ENCODE peak calls at places on chromosomes 3 and 15, in four cellular contexts. One of them, this sample, is unnamed.

GRCh38 chr3:182118081-182118480 is 406.4 kb downstream of the SOX2 start:
- DNase-seq in NB4: no peak
- DNase-seq in stimulated activated CD4-positive, alpha-beta T cell treated with anti-CD3 and anti-CD28 coated beads, Interleukin-4, amount 100 ng/mL, for 1 hour: no peak
- DNase-seq in T-helper 1 cell: no peak
- DNase-seq in this sample: no peak

GRCh38 chr15:26873846-26874245 is 7.0 kb downstream of the GABRA5 start:
- DNase-seq in NB4: no peak
- DNase-seq in stimulated activated CD4-positive, alpha-beta T cell treated with anti-CD3 and anti-CD28 coated beads, Interleukin-4, amount 100 ng/mL, for 1 hour: no peak
- DNase-seq in T-helper 1 cell: no peak
- DNase-seq in this sample: no peak

GRCh38 chr3:151859125-151859741 is 14.2 kb upstream of the SUCNR1 start:
- DNase-seq in NB4: no peak
- DNase-seq in stimulated activated CD4-positive, alpha-beta T cell treated with anti-CD3 and anti-CD28 coated beads, Interleukin-4, amount 100 ng/mL, for 1 hour: no peak
- DNase-seq in T-helper 1 cell: no peak
- DNase-seq in this sample: no peak

GRCh38 chr15:77139312-77139711 is 68.4 kb upstream of the TSPAN3 start:
- DNase-seq in NB4: no peak
- DNase-seq in stimulated activated CD4-positive, alpha-beta T cell treated with anti-CD3 and anti-CD28 coated beads, Interleukin-4, amount 100 ng/mL, for 1 hour: no peak
- DNase-seq in T-helper 1 cell: no peak
- DNase-seq in this sample: no peak

GRCh38 chr3:196197524-196197923 is 13.7 kb downstream of the ZDHHC19 start:
- DNase-seq in NB4: no peak
- DNase-seq in stimulated activated CD4-positive, alpha-beta T cell treated with anti-CD3 and anti-CD28 coated beads, Interleukin-4, amount 100 ng/mL, for 1 hour: no peak
- DNase-seq in T-helper 1 cell: no peak
- DNase-seq in this sample: no peak

GRCh38 chr3:161305095-161305991 is 66.0 kb downstream of the SPTSSB start:
- DNase-seq in NB4: peak; percentile 26
- DNase-seq in stimulated activated CD4-positive, alpha-beta T cell treated with anti-CD3 and anti-CD28 coated beads, Interleukin-4, amount 100 ng/mL, for 1 hour: no peak
- DNase-seq in T-helper 1 cell: no peak
- DNase-seq in this sample: no peak

GRCh38 chr15:29089731-29090616 is 179.6 kb downstream of the NSMCE3 start:
- DNase-seq in NB4: peak; percentile 36
- DNase-seq in stimulated activated CD4-positive, alpha-beta T cell treated with anti-CD3 and anti-CD28 coated beads, Interleukin-4, amount 100 ng/mL, for 1 hour: no peak
- DNase-seq in T-helper 1 cell: no peak
- DNase-seq in this sample: no peak

GRCh38 chr3:44865272-44866005 is 3.7 kb downstream of the TMEM42 start:
- DNase-seq in NB4: no peak
- DNase-seq in stimulated activated CD4-positive, alpha-beta T cell treated with anti-CD3 and anti-CD28 coated beads, Interleukin-4, amount 100 ng/mL, for 1 hour: no peak
- DNase-seq in T-helper 1 cell: no peak
- DNase-seq in this sample: no peak

GRCh38 chr3:62201438-62202035 is 171.8 kb downstream of the FEZF2 start:
- DNase-seq in NB4: peak; percentile 27
- DNase-seq in stimulated activated CD4-positive, alpha-beta T cell treated with anti-CD3 and anti-CD28 coated beads, Interleukin-4, amount 100 ng/mL, for 1 hour: no peak
- DNase-seq in T-helper 1 cell: no peak
- DNase-seq in this sample: no peak

GRCh38 chr3:71680588-71680987 is 44.6 kb downstream of the EIF4E3 start:
- DNase-seq in NB4: peak; percentile 38
- DNase-seq in stimulated activated CD4-positive, alpha-beta T cell treated with anti-CD3 and anti-CD28 coated beads, Interleukin-4, amount 100 ng/mL, for 1 hour: no peak
- DNase-seq in T-helper 1 cell: no peak
- DNase-seq in this sample: no peak

GRCh38 chr3:195823998-195824397 is 12.3 kb upstream of the MUC4 start:
- DNase-seq in NB4: peak; percentile 15
- DNase-seq in stimulated activated CD4-positive, alpha-beta T cell treated with anti-CD3 and anti-CD28 coated beads, Interleukin-4, amount 100 ng/mL, for 1 hour: no peak
- DNase-seq in T-helper 1 cell: no peak
- DNase-seq in this sample: no peak

GRCh38 chr3:101964861-101965260 is 115.5 kb downstream of the NFKBIZ start:
- DNase-seq in NB4: no peak
- DNase-seq in stimulated activated CD4-positive, alpha-beta T cell treated with anti-CD3 and anti-CD28 coated beads, Interleukin-4, amount 100 ng/mL, for 1 hour: no peak
- DNase-seq in T-helper 1 cell: no peak
- DNase-seq in this sample: no peak

GRCh38 chr3:2838533-2839157 is 271.5 kb downstream of the IL5RA start:
- DNase-seq in NB4: no peak
- DNase-seq in stimulated activated CD4-positive, alpha-beta T cell treated with anti-CD3 and anti-CD28 coated beads, Interleukin-4, amount 100 ng/mL, for 1 hour: no peak
- DNase-seq in T-helper 1 cell: no peak
- DNase-seq in this sample: no peak

GRCh38 chr15:74835312-74835823 is 7.6 kb downstream of the ULK3 start:
- DNase-seq in NB4: peak; percentile 62
- DNase-seq in stimulated activated CD4-positive, alpha-beta T cell treated with anti-CD3 and anti-CD28 coated beads, Interleukin-4, amount 100 ng/mL, for 1 hour: peak; percentile 49
- DNase-seq in T-helper 1 cell: no peak
- DNase-seq in this sample: peak; percentile 49

GRCh38 chr15:75836953-75837321 is 6.3 kb upstream of the UBE2Q2 start:
- DNase-seq in NB4: peak; percentile 96
- DNase-seq in stimulated activated CD4-positive, alpha-beta T cell treated with anti-CD3 and anti-CD28 coated beads, Interleukin-4, amount 100 ng/mL, for 1 hour: no peak
- DNase-seq in T-helper 1 cell: peak; percentile 21
- DNase-seq in this sample: peak; percentile 34

GRCh38 chr15:68572921-68573320 is 5.9 kb upstream of the CORO2B start:
- DNase-seq in NB4: no peak
- DNase-seq in stimulated activated CD4-positive, alpha-beta T cell treated with anti-CD3 and anti-CD28 coated beads, Interleukin-4, amount 100 ng/mL, for 1 hour: no peak
- DNase-seq in T-helper 1 cell: no peak
- DNase-seq in this sample: no peak

GRCh38 chr3:144273611-144274010 is 302.0 kb downstream of the DIPK2A start:
- DNase-seq in NB4: no peak
- DNase-seq in stimulated activated CD4-positive, alpha-beta T cell treated with anti-CD3 and anti-CD28 coated beads, Interleukin-4, amount 100 ng/mL, for 1 hour: no peak
- DNase-seq in T-helper 1 cell: no peak
- DNase-seq in this sample: no peak

GRCh38 chr15:66844041-66844746 is 142.2 kb downstream of the SMAD6 start:
- DNase-seq in NB4: no peak
- DNase-seq in stimulated activated CD4-positive, alpha-beta T cell treated with anti-CD3 and anti-CD28 coated beads, Interleukin-4, amount 100 ng/mL, for 1 hour: no peak
- DNase-seq in T-helper 1 cell: no peak
- DNase-seq in this sample: no peak

GRCh38 chr3:39213613-39214012 is 21.2 kb upstream of the XIRP1 start:
- DNase-seq in NB4: no peak
- DNase-seq in stimulated activated CD4-positive, alpha-beta T cell treated with anti-CD3 and anti-CD28 coated beads, Interleukin-4, amount 100 ng/mL, for 1 hour: no peak
- DNase-seq in T-helper 1 cell: no peak
- DNase-seq in this sample: no peak

GRCh38 chr3:65083240-65083639 is 395.4 kb upstream of the ADAMTS9 start:
- DNase-seq in NB4: no peak
- DNase-seq in stimulated activated CD4-positive, alpha-beta T cell treated with anti-CD3 and anti-CD28 coated beads, Interleukin-4, amount 100 ng/mL, for 1 hour: no peak
- DNase-seq in T-helper 1 cell: no peak
- DNase-seq in this sample: no peak

GRCh38 chr15:25177955-25178801 is 223.4 kb downstream of the SNRPN start:
- DNase-seq in NB4: no peak
- DNase-seq in stimulated activated CD4-positive, alpha-beta T cell treated with anti-CD3 and anti-CD28 coated beads, Interleukin-4, amount 100 ng/mL, for 1 hour: no peak
- DNase-seq in T-helper 1 cell: peak; percentile 7
- DNase-seq in this sample: peak; percentile 12

GRCh38 chr3:105584351-105584790 is 217.7 kb downstream of the ALCAM start:
- DNase-seq in NB4: no peak
- DNase-seq in stimulated activated CD4-positive, alpha-beta T cell treated with anti-CD3 and anti-CD28 coated beads, Interleukin-4, amount 100 ng/mL, for 1 hour: no peak
- DNase-seq in T-helper 1 cell: no peak
- DNase-seq in this sample: no peak

GRCh38 chr15:78374436-78375393 is 34.6 kb downstream of the CRABP1 start:
- DNase-seq in NB4: peak; percentile 70
- DNase-seq in stimulated activated CD4-positive, alpha-beta T cell treated with anti-CD3 and anti-CD28 coated beads, Interleukin-4, amount 100 ng/mL, for 1 hour: no peak
- DNase-seq in T-helper 1 cell: no peak
- DNase-seq in this sample: no peak

GRCh38 chr15:33852094-33852493 is 116.2 kb upstream of the CHRM5 start:
- DNase-seq in NB4: no peak
- DNase-seq in stimulated activated CD4-positive, alpha-beta T cell treated with anti-CD3 and anti-CD28 coated beads, Interleukin-4, amount 100 ng/mL, for 1 hour: no peak
- DNase-seq in T-helper 1 cell: no peak
- DNase-seq in this sample: no peak

GRCh38 chr3:151318946-151319345 is 2.3 kb upstream of the GPR87 start:
- DNase-seq in NB4: peak; percentile 23
- DNase-seq in stimulated activated CD4-positive, alpha-beta T cell treated with anti-CD3 and anti-CD28 coated beads, Interleukin-4, amount 100 ng/mL, for 1 hour: no peak
- DNase-seq in T-helper 1 cell: no peak
- DNase-seq in this sample: no peak

GRCh38 chr3:140470962-140471361 is 206.9 kb upstream of the TRIM42 start:
- DNase-seq in NB4: no peak
- DNase-seq in stimulated activated CD4-positive, alpha-beta T cell treated with anti-CD3 and anti-CD28 coated beads, Interleukin-4, amount 100 ng/mL, for 1 hour: no peak
- DNase-seq in T-helper 1 cell: no peak
- DNase-seq in this sample: no peak

GRCh38 chr15:70059476-70060213 is 38.1 kb downstream of the TLE3 start:
- DNase-seq in NB4: no peak
- DNase-seq in stimulated activated CD4-positive, alpha-beta T cell treated with anti-CD3 and anti-CD28 coated beads, Interleukin-4, amount 100 ng/mL, for 1 hour: no peak
- DNase-seq in T-helper 1 cell: no peak
- DNase-seq in this sample: no peak

GRCh38 chr3:120506828-120507774 is 56.3 kb upstream of the FSTL1 start:
- DNase-seq in NB4: peak; percentile 44
- DNase-seq in stimulated activated CD4-positive, alpha-beta T cell treated with anti-CD3 and anti-CD28 coated beads, Interleukin-4, amount 100 ng/mL, for 1 hour: no peak
- DNase-seq in T-helper 1 cell: no peak
- DNase-seq in this sample: no peak

GRCh38 chr3:177905895-177906511 is 630.2 kb upstream of the KCNMB2 start:
- DNase-seq in NB4: no peak
- DNase-seq in stimulated activated CD4-positive, alpha-beta T cell treated with anti-CD3 and anti-CD28 coated beads, Interleukin-4, amount 100 ng/mL, for 1 hour: no peak
- DNase-seq in T-helper 1 cell: no peak
- DNase-seq in this sample: no peak

GRCh38 chr3:141959921-141960554 is 83.6 kb downstream of the ATP1B3 start:
- DNase-seq in NB4: no peak
- DNase-seq in stimulated activated CD4-positive, alpha-beta T cell treated with anti-CD3 and anti-CD28 coated beads, Interleukin-4, amount 100 ng/mL, for 1 hour: no peak
- DNase-seq in T-helper 1 cell: no peak
- DNase-seq in this sample: no peak

GRCh38 chr3:44886561-44886960 is 12.2 kb downstream of the TGM4 start:
- DNase-seq in NB4: no peak
- DNase-seq in stimulated activated CD4-positive, alpha-beta T cell treated with anti-CD3 and anti-CD28 coated beads, Interleukin-4, amount 100 ng/mL, for 1 hour: no peak
- DNase-seq in T-helper 1 cell: no peak
- DNase-seq in this sample: no peak

GRCh38 chr3:81728766-81729544 is 32.5 kb downstream of the GBE1 start:
- DNase-seq in NB4: no peak
- DNase-seq in stimulated activated CD4-positive, alpha-beta T cell treated with anti-CD3 and anti-CD28 coated beads, Interleukin-4, amount 100 ng/mL, for 1 hour: no peak
- DNase-seq in T-helper 1 cell: no peak
- DNase-seq in this sample: no peak

GRCh38 chr3:190558316-190558715 is 44.4 kb downstream of the IL1RAP start:
- DNase-seq in NB4: no peak
- DNase-seq in stimulated activated CD4-positive, alpha-beta T cell treated with anti-CD3 and anti-CD28 coated beads, Interleukin-4, amount 100 ng/mL, for 1 hour: no peak
- DNase-seq in T-helper 1 cell: no peak
- DNase-seq in this sample: no peak

GRCh38 chr15:39885099-39885777 is 34.8 kb downstream of the GPR176 start:
- DNase-seq in NB4: no peak
- DNase-seq in stimulated activated CD4-positive, alpha-beta T cell treated with anti-CD3 and anti-CD28 coated beads, Interleukin-4, amount 100 ng/mL, for 1 hour: no peak
- DNase-seq in T-helper 1 cell: no peak
- DNase-seq in this sample: no peak

GRCh38 chr3:109081746-109082510 is 36.0 kb downstream of the MORC1 start:
- DNase-seq in NB4: peak; percentile 52
- DNase-seq in stimulated activated CD4-positive, alpha-beta T cell treated with anti-CD3 and anti-CD28 coated beads, Interleukin-4, amount 100 ng/mL, for 1 hour: peak; percentile 4
- DNase-seq in T-helper 1 cell: no peak
- DNase-seq in this sample: no peak

GRCh38 chr3:38454884-38455638 is 1.4 kb downstream of the ACVR2B start:
- DNase-seq in NB4: peak; percentile 37
- DNase-seq in stimulated activated CD4-positive, alpha-beta T cell treated with anti-CD3 and anti-CD28 coated beads, Interleukin-4, amount 100 ng/mL, for 1 hour: peak; percentile 49
- DNase-seq in T-helper 1 cell: no peak
- DNase-seq in this sample: peak; percentile 34

GRCh38 chr3:152121292-152121654 is 147.5 kb upstream of the MBNL1 start:
- DNase-seq in NB4: no peak
- DNase-seq in stimulated activated CD4-positive, alpha-beta T cell treated with anti-CD3 and anti-CD28 coated beads, Interleukin-4, amount 100 ng/mL, for 1 hour: no peak
- DNase-seq in T-helper 1 cell: no peak
- DNase-seq in this sample: no peak

This sample was measured in activated CD8-positive, alpha-beta memory T cell treated with anti-CD3 and anti-CD28 coated beads, Interleukin-2, amount 50 U/mL, for 4 hours.